ENCODE peak calls at places on chromosomes 16 and 17, in eight cellular contexts. Q is pancreas, P is right atrium auricular region, C is A673, Y is psoas muscle, U is MM.1S, E is thyroid gland, H is lung. M is an unnamed sample. For H3K4me1, the result is how much of the 10 kb centered on the place peaks cover.

GRCh38 chr16:16150117-16150877 is 73.0 kb downstream of the ABCC6 start:
- DNase-seq in Q (peak), P (peak), C (no peak), Y (peak), U (no peak), E (peak), H (no peak), M (peak)

GRCh38 chr16:76656951-76657498 is 379.8 kb downstream of the CNTNAP4 start:
- DNase-seq in Q (no peak), P (no peak), C (no peak), Y (no peak), U (no peak), E (no peak), H (no peak), M (no peak)

GRCh38 chr17:74417178-74418045 is 14.5 kb upstream of the GPRC5C start:
- DNase-seq in Q (no peak), P (no peak), C (no peak), Y (peak), U (no peak), E (no peak), H (no peak), M (peak)

GRCh38 chr17:67531291-67531690 is 154.2 kb downstream of the PITPNC1 start:
- DNase-seq in Q (no peak), P (no peak), C (no peak), Y (no peak), U (peak), E (peak), H (no peak), M (peak)

GRCh38 chr17:57834146-57834741 is 15.6 kb downstream of the MRPS23 start:
- DNase-seq in Q (no peak), P (no peak), C (no peak), Y (peak), U (no peak), E (peak), H (no peak), M (no peak)

GRCh38 chr16:24497405-24497804 is 42.0 kb upstream of the RBBP6 start:
- DNase-seq in Q (no peak), P (no peak), C (peak), Y (no peak), U (no peak), E (no peak), H (no peak), M (no peak)

GRCh38 chr17:44501866-44502265 is 1.3 kb downstream of the GPATCH8 start:
- DNase-seq in Q (no peak), P (no peak), C (no peak), Y (no peak), U (no peak), E (no peak), H (no peak), M (no peak)

GRCh38 chr16:1670866-1671265 is 7.2 kb upstream of the JPT2 start:
- DNase-seq in Q (peak), P (no peak), C (no peak), Y (no peak), U (no peak), E (no peak), H (no peak), M (no peak)

GRCh38 chr17:27244481-27245223 is 49.3 kb upstream of the WSB1 start:
- DNase-seq in Q (no peak), P (peak), C (peak), Y (peak), U (no peak), E (peak), H (peak), M (peak)

GRCh38 chr17:80259642-80260535 is 763 bp upstream of the RNF213 start:
- DNase-seq in Q (peak), P (peak), C (peak), Y (peak), U (peak), E (peak), H (peak), M (peak)

GRCh38 chr16:87602821-87603683 is 744 bp downstream of the JPH3 start:
- DNase-seq in Q (no peak), P (no peak), C (no peak), Y (no peak), U (no peak), E (no peak), H (no peak), M (no peak)

GRCh38 chr16:361872-362701 is 8.3 kb downstream of the MRPL28 start:
- DNase-seq in Q (peak), P (no peak), C (peak), Y (peak), U (peak), E (peak), H (peak), M (peak)

GRCh38 chr17:77320046-77320445 is 179.3 kb downstream of the SEC14L1 start:
- DNase-seq in Q (no peak), P (no peak), C (peak), Y (peak), U (peak), E (no peak), H (no peak), M (peak)

GRCh38 chr17:32161029-32161428 is 18.7 kb downstream of the RHOT1 start:
- DNase-seq in Q (no peak), P (no peak), C (no peak), Y (no peak), U (no peak), E (no peak), H (no peak), M (no peak)

GRCh38 chr17:78725448-78726021 is 56.5 kb downstream of the CYTH1 start:
- DNase-seq in Q (no peak), P (no peak), C (no peak), Y (no peak), U (peak), E (no peak), H (no peak), M (no peak)

GRCh38 chr17:59027750-59028149 is 78.9 kb downstream of the TRIM37 start:
- DNase-seq in Q (no peak), P (no peak), C (no peak), Y (no peak), U (peak), E (no peak), H (no peak), M (no peak)

GRCh38 chr16:12079411-12079965 is 103.0 kb downstream of the SNX29 start:
- DNase-seq in Q (no peak), P (no peak), C (no peak), Y (no peak), U (no peak), E (no peak), H (no peak), M (no peak)

GRCh38 chr17:82948081-82948511 is 108.3 kb upstream of the ZNF750 start:
- DNase-seq in Q (peak), P (no peak), C (no peak), Y (peak), U (no peak), E (no peak), H (no peak), M (peak)

GRCh38 chr17:7296189-7296861 is 1.9 kb upstream of the YBX2 start:
- DNase-seq in Q (peak), P (peak), C (peak), Y (peak), U (peak), E (peak), H (peak), M (peak)

GRCh38 chr17:63448655-63449054 is 2.5 kb upstream of the CYB561 start:
- DNase-seq in Q (no peak), P (no peak), C (no peak), Y (no peak), U (no peak), E (no peak), H (no peak), M (no peak)

GRCh38 chr16:48347191-48347860 is 37.9 kb downstream of the SIAH1 start:
- DNase-seq in Q (peak), P (no peak), C (no peak), Y (no peak), U (no peak), E (peak), H (no peak), M (no peak)

GRCh38 chr16:21104124-21104860 is 46.4 kb downstream of the DNAH3 start:
- DNase-seq in Q (no peak), P (peak), C (peak), Y (no peak), U (no peak), E (no peak), H (no peak), M (no peak)

GRCh38 chr17:9769036-9769695 is 22.2 kb downstream of the DHRS7C start:
- DNase-seq in Q (no peak), P (peak), C (no peak), Y (no peak), U (no peak), E (no peak), H (no peak), M (no peak)

GRCh38 chr17:9766970-9767369 is 24.4 kb downstream of the DHRS7C start:
- DNase-seq in Q (no peak), P (no peak), C (no peak), Y (no peak), U (no peak), E (no peak), H (no peak), M (no peak)

GRCh38 chr17:9771465-9771864 is 19.9 kb downstream of the DHRS7C start:
- DNase-seq in Q (no peak), P (no peak), C (no peak), Y (no peak), U (no peak), E (no peak), H (no peak), M (no peak)

GRCh38 chr17:9767432-9767991 is 23.9 kb downstream of the DHRS7C start:
- DNase-seq in Q (no peak), P (no peak), C (no peak), Y (peak), U (no peak), E (no peak), H (no peak), M (no peak)

GRCh38 chr17:9768381-9768934 is 22.9 kb downstream of the DHRS7C start:
- DNase-seq in Q (no peak), P (no peak), C (peak), Y (no peak), U (no peak), E (no peak), H (no peak), M (no peak)
- TF ChIP-seq CTCF in Q (peak), P (peak), C (peak), Y (peak), U (peak), E (peak), H (no peak), M (peak)

GRCh38 chr17:46192484-46193245 is 564 bp downstream of the KANSL1 start:
- DNase-seq in Q (peak), P (peak), C (peak), Y (peak), U (peak), E (peak), H (peak), M (peak)

GRCh38 chr17:46190763-46191162 is 2.5 kb downstream of the KANSL1 start:
- DNase-seq in Q (no peak), P (no peak), C (no peak), Y (no peak), U (no peak), E (no peak), H (no peak), M (no peak)

GRCh38 chr17:46193246-46193625 is at the start of gene KANSL1:
- DNase-seq in Q (peak), P (peak), C (peak), Y (peak), U (peak), E (peak), H (peak), M (peak)

GRCh38 chr17:46191332-46192210 is 1.7 kb downstream of the KANSL1 start:
- DNase-seq in Q (no peak), P (no peak), C (peak), Y (no peak), U (peak), E (peak), H (no peak), M (peak)

GRCh38 chr17:46192211-46192483 is 1.1 kb downstream of the KANSL1 start:
- DNase-seq in Q (no peak), P (no peak), C (no peak), Y (no peak), U (no peak), E (no peak), H (no peak), M (no peak)
- H3K4me1 ChIP-seq in Q (under half), P (under half), C (under half), Y (under half), U (under half), E (half or more), H (under half), M (under half)

DNA sequence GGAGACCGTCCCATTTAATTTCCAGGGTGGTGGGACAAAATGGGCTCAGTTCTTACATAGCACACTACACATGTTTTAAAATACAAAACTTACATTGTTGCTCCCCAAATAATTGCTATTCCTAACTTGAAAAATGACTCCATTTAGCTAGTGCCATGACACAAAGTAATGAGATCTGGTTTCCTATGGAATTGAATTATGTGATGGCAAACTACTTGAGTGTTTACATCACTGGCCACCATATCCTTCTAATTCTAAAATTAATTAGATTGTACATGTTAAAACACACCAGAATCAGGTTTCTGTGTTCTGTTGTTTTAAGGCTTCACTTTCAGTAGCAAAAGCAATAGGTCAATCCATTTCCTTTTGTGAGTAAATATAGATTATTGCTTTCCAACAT is 6.4 kb downstream of the PSME3IP1 start:
- DNase-seq in Q (no peak), P (no peak), C (no peak), Y (no peak), U (no peak), E (no peak), H (no peak), M (no peak)
- H3K4me3 ChIP-seq in Q (no peak), P (no peak), C (no peak), Y (no peak), U (no peak), E (no peak), H (no peak), M (no peak)

GRCh38 chr17:46837521-46837920 is 13.9 kb upstream of the WNT9B start:
- DNase-seq in Q (no peak), P (no peak), C (no peak), Y (no peak), U (no peak), E (no peak), H (no peak), M (no peak)

GRCh38 chr17:46847204-46848191 is 3.9 kb upstream of the WNT9B start:
- DNase-seq in Q (no peak), P (no peak), C (no peak), Y (no peak), U (no peak), E (no peak), H (no peak), M (peak)

GRCh38 chr17:46839211-46839610 is 12.2 kb upstream of the WNT9B start:
- DNase-seq in Q (no peak), P (no peak), C (no peak), Y (no peak), U (no peak), E (no peak), H (no peak), M (no peak)

GRCh38 chr17:46841561-46842379 is 9.6 kb upstream of the WNT9B start:
- DNase-seq in Q (no peak), P (no peak), C (peak), Y (no peak), U (no peak), E (no peak), H (no peak), M (no peak)

DNA sequence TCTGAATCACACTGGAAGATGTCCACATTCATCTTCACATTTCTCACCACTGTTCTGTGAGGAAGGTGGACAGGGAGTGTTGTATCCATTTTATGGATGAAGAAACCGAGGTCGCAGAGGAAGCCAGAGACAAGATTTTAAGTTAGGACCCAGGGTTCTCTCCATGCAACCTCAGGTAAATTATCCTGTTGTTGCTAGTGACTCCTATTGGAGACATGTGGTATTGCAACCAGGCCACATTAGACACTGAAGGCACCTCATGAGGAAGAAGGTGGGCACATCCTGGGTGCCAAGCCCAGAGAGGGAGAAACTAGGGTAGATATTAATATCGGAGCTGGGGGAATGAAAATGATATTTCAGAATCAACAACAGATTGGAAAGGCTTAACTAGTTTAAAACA is 8.5 kb upstream of the WNT9B start:
- DNase-seq in Q (no peak), P (no peak), C (no peak), Y (no peak), U (no peak), E (no peak), H (no peak), M (no peak)
- TF ChIP-seq CTCF in Q (peak), P (no peak), C (peak), Y (peak), U (peak), E (no peak), H (no peak), M (no peak)